ENCODE peak calls at places on chromosomes 12 and 14, in four cellular contexts. Y, K, D and G are unnamed samples.

GRCh38 chr12:82425241-82425640 is 66.9 kb downstream of the METTL25 start:
- DNase-seq in Y (no peak), K (no peak), D (peak), G (peak)

GRCh38 chr14:21498540-21499526 is 12.3 kb downstream of the METTL3 start:
- DNase-seq in Y (peak), K (peak), D (peak), G (peak)

GRCh38 chr12:50589650-50590435 is 85.1 kb downstream of the DIP2B start:
- DNase-seq in Y (no peak), K (no peak), D (peak), G (peak)

GRCh38 chr12:112965643-112966042 is 12.7 kb upstream of the OAS2 start:
- DNase-seq in Y (no peak), K (no peak), D (no peak), G (no peak)

GRCh38 chr12:103050273-103050672 is 92.8 kb downstream of the ASCL1 start:
- DNase-seq in Y (no peak), K (no peak), D (no peak), G (no peak)

GRCh38 chr14:79665556-79665955 is 545.7 kb downstream of the DIO2 start:
- DNase-seq in Y (no peak), K (no peak), D (no peak), G (no peak)

GRCh38 chr12:126667340-126667739 is 1599.6 kb upstream of the TMEM132C start:
- DNase-seq in Y (no peak), K (no peak), D (peak), G (no peak)

GRCh38 chr12:29451886-29452285 is 45.6 kb downstream of the OVCH1 start:
- DNase-seq in Y (no peak), K (no peak), D (no peak), G (no peak)

GRCh38 chr14:104280902-104281767 is 142.7 kb downstream of the KIF26A start:
- DNase-seq in Y (no peak), K (no peak), D (no peak), G (no peak)

GRCh38 chr14:73887116-73887490 is 444 bp downstream of the ZNF410 start:
- DNase-seq in Y (peak), K (no peak), D (peak), G (no peak)

GRCh38 chr12:114555451-114555850 is 128.5 kb downstream of the TBX3 start:
- DNase-seq in Y (no peak), K (no peak), D (no peak), G (no peak)

GRCh38 chr14:94144765-94145164 is 15.4 kb upstream of the IFI27L2 start:
- DNase-seq in Y (no peak), K (no peak), D (no peak), G (no peak)

GRCh38 chr14:103607039-103607668 is 21.9 kb upstream of the KLC1 start:
- DNase-seq in Y (peak), K (peak), D (peak), G (peak)

GRCh38 chr12:42402821-42403411 is 76.9 kb downstream of the PPHLN1 start:
- DNase-seq in Y (no peak), K (no peak), D (no peak), G (no peak)

GRCh38 chr12:55935742-55936151 is 4.8 kb downstream of the DGKA start:
- DNase-seq in Y (no peak), K (no peak), D (no peak), G (no peak)

GRCh38 chr14:38749936-38750335 is 353.1 kb downstream of the SEC23A start:
- DNase-seq in Y (no peak), K (no peak), D (no peak), G (no peak)

GRCh38 chr12:123050331-123050809 is 69.9 kb downstream of the ARL6IP4 start:
- DNase-seq in Y (no peak), K (no peak), D (peak), G (no peak)

GRCh38 chr12:27303139-27304111 is 29.2 kb upstream of the BMAL2 start:
- DNase-seq in Y (no peak), K (no peak), D (no peak), G (no peak)

GRCh38 chr12:91769736-91770135 is 375.9 kb downstream of the BTG1 start:
- DNase-seq in Y (no peak), K (no peak), D (no peak), G (no peak)

GRCh38 chr14:100504372-100505078 is 82.7 kb downstream of the BEGAIN start:
- DNase-seq in Y (no peak), K (no peak), D (peak), G (no peak)

GRCh38 chr12:88623777-88624548 is 43.7 kb upstream of the KITLG start:
- DNase-seq in Y (no peak), K (no peak), D (no peak), G (no peak)